ENCODE peak calls at places on chromosome 15, in ten cellular contexts. Z is ecto neural progenitor cell; U is stimulated activated CD4-positive, alpha-beta T cell treated with anti-CD3 and anti-CD28 coated beads, Interleukin-1b, Interleukin-23, amount 100 ng/mL, for 48 hours; F is PC-3; L is stimulated activated CD8-positive, alpha-beta memory T cell treated with anti-CD3 and anti-CD28 coated beads, Interleukin-2, amount 100 ng/mL, for 48 hours; C is ELR; K is BE2C; V is NCI-H748 treated with DMSO at 0.1 percent for 48 hours; B is NCI-H82; G is T-helper 17 cell. I is an unnamed sample.
A peak's percentile ranks its signal among the peaks of the same experiment; 100 is the strongest.

GRCh38 chr15:76034111-76034510 is 21.9 kb upstream of the NRG4 start:
- DNase-seq in Z (no peak), U (no peak), F (no peak), L (no peak), C (no peak), K (no peak), V (no peak), B (no peak), G (no peak), I (no peak)

GRCh38 chr15:81781316-81781868 is 264.4 kb downstream of the MEX3B start:
- DNase-seq in Z (no peak), U (no peak), F (no peak), L (no peak), C (no peak), K (no peak), V (no peak), B (no peak), G (no peak), I (no peak)

GRCh38 chr15:29570121-29570930 is 251.9 kb downstream of the TJP1 start:
- DNase-seq in Z (peak; percentile 64), U (no peak), F (no peak), L (no peak), C (no peak), K (no peak), V (no peak), B (no peak), G (no peak), I (no peak)

GRCh38 chr15:100703032-100703578 is 100.7 kb downstream of the ASB7 start:
- DNase-seq in Z (no peak), U (peak; percentile 77), F (peak; percentile 70), L (no peak), C (peak; percentile 87), K (no peak), V (no peak), B (no peak), G (no peak), I (no peak)

GRCh38 chr15:89088605-89089315 is 504 bp downstream of the ABHD2 start:
- DNase-seq in Z (no peak), U (no peak), F (no peak), L (no peak), C (peak; percentile 34), K (peak; percentile 21), V (no peak), B (peak; percentile 43), G (no peak), I (no peak)

GRCh38 chr15:70322051-70322668 is 224.4 kb upstream of the TLE3 start:
- DNase-seq in Z (no peak), U (no peak), F (no peak), L (no peak), C (no peak), K (no peak), V (no peak), B (no peak), G (no peak), I (no peak)

GRCh38 chr15:70507772-70508351 is 255.5 kb downstream of the UACA start:
- DNase-seq in Z (no peak), U (peak; percentile 68), F (peak; percentile 97), L (no peak), C (peak; percentile 67), K (no peak), V (no peak), B (peak; percentile 32), G (no peak), I (no peak)

GRCh38 chr15:35437157-35437556 is 108.8 kb downstream of the DPH6 start:
- DNase-seq in Z (no peak), U (no peak), F (peak; percentile 37), L (no peak), C (peak; percentile 19), K (no peak), V (no peak), B (no peak), G (no peak), I (peak; percentile 30)

GRCh38 chr15:82545002-82545401 is 4.7 kb upstream of the RPS17 start:
- DNase-seq in Z (no peak), U (no peak), F (no peak), L (no peak), C (no peak), K (no peak), V (no peak), B (peak; percentile 78), G (no peak), I (no peak)

GRCh38 chr15:95085056-95085455 is 853.7 kb downstream of the MCTP2 start:
- DNase-seq in Z (no peak), U (no peak), F (no peak), L (no peak), C (no peak), K (no peak), V (no peak), B (no peak), G (no peak), I (no peak)

GRCh38 chr15:68366314-68366713 is 65.6 kb downstream of the ITGA11 start:
- DNase-seq in Z (no peak), U (no peak), F (no peak), L (no peak), C (no peak), K (no peak), V (no peak), B (peak; percentile 24), G (no peak), I (peak; percentile 52)

GRCh38 chr15:78768096-78768495 is 43.2 kb downstream of the ADAMTS7 start:
- DNase-seq in Z (no peak), U (no peak), F (no peak), L (no peak), C (no peak), K (no peak), V (no peak), B (no peak), G (no peak), I (no peak)

GRCh38 chr15:101489633-101490407 is at the start of gene PCSK6:
- DNase-seq in Z (peak; percentile 62), U (no peak), F (no peak), L (no peak), C (no peak), K (peak; percentile 58), V (no peak), B (peak; percentile 58), G (no peak), I (peak; percentile 50)

GRCh38 chr15:87844031-87844430 is 412.5 kb downstream of the NTRK3 start:
- DNase-seq in Z (no peak), U (no peak), F (no peak), L (no peak), C (no peak), K (no peak), V (no peak), B (no peak), G (no peak), I (no peak)

GRCh38 chr15:57085267-57085666 is 166.8 kb downstream of the TCF12 start:
- DNase-seq in Z (no peak), U (no peak), F (peak; percentile 18), L (no peak), C (peak; percentile 9), K (no peak), V (no peak), B (peak; percentile 85), G (no peak), I (no peak)

GRCh38 chr15:39573844-39574243 is 7.0 kb upstream of the THBS1 start:
- DNase-seq in Z (no peak), U (no peak), F (no peak), L (no peak), C (no peak), K (no peak), V (no peak), B (no peak), G (no peak), I (no peak)

GRCh38 chr15:48380183-48380582 is 49.0 kb downstream of the DUT start:
- DNase-seq in Z (no peak), U (no peak), F (no peak), L (no peak), C (no peak), K (no peak), V (no peak), B (no peak), G (no peak), I (no peak)

GRCh38 chr15:59501531-59502113 is 63.6 kb downstream of the FAM81A start:
- DNase-seq in Z (no peak), U (no peak), F (peak; percentile 91), L (no peak), C (peak; percentile 89), K (peak; percentile 56), V (peak; percentile 33), B (peak; percentile 71), G (no peak), I (peak; percentile 66)